ENCODE peak calls at places on chromosome 19, in seven cellular contexts. W is CD4-positive, CD25-positive, alpha-beta regulatory T cell; D is CD8-positive, alpha-beta T cell; H is heart left ventricle; T is upper lobe of left lung; O is aorta; Z is lower lobe of right lung. S is an unnamed sample.

GRCh38 chr19:30237146-30237545 is 135.0 kb upstream of the ZNF536 start:
- ATAC-seq in H (no peak), Z (no peak), W (no peak), D (no peak), O (no peak), T (no peak), S (no peak)

GRCh38 chr19:46383846-46384245 is 29.5 kb downstream of the CCDC8 start:
- ATAC-seq in D (no peak), T (no peak), O (no peak), W (no peak), Z (no peak), H (no peak), S (no peak)

GRCh38 chr19:14517446-14517839 is 754 bp downstream of the DNAJB1 start:
- ATAC-seq in Z (peak), D (no peak), W (no peak), O (no peak), T (peak), H (no peak), S (no peak)

GRCh38 chr19:40690050-40690698 is at the start of gene NUMBL:
- ATAC-seq in T (no peak), D (no peak), Z (no peak), W (peak), O (no peak), H (no peak), S (no peak)

GRCh38 chr19:49151339-49152217 is 3.6 kb downstream of the HRC start:
- ATAC-seq in D (peak), H (no peak), T (peak), Z (peak), O (no peak), W (no peak), S (no peak)

GRCh38 chr19:58279042-58279924 is 528 bp downstream of the ZNF8 start:
- ATAC-seq in H (peak), O (peak), T (peak), Z (peak), W (no peak), D (no peak), S (peak)

GRCh38 chr19:53545271-53546065 is 7.5 kb downstream of the ZNF331 start:
- ATAC-seq in Z (peak), D (peak), T (peak), H (no peak), W (no peak), O (peak), S (no peak)

GRCh38 chr19:32464279-32464678 is 58.7 kb downstream of the DPY19L3 start:
- ATAC-seq in O (no peak), T (no peak), Z (no peak), D (no peak), H (no peak), W (no peak), S (no peak)

GRCh38 chr19:18233224-18233825 is 7.1 kb upstream of the PDE4C start:
- ATAC-seq in H (no peak), W (no peak), T (peak), Z (peak), O (peak), D (peak), S (peak)

GRCh38 chr19:33132021-33132420 is at the start of gene WDR88:
- ATAC-seq in T (no peak), H (no peak), Z (no peak), O (no peak), W (no peak), D (no peak), S (no peak)

GRCh38 chr19:2949939-2950285 is 5.1 kb upstream of the ZNF77 start:
- ATAC-seq in H (peak), Z (peak), D (no peak), O (no peak), T (peak), W (no peak), S (peak)

GRCh38 chr19:41968751-41969150 is 9.6 kb upstream of the RABAC1 start:
- ATAC-seq in D (no peak), T (no peak), O (no peak), H (no peak), Z (no peak), W (no peak), S (no peak)

GRCh38 chr19:2900296-2901252 is at the start of gene ZNF57:
- ATAC-seq in W (peak), Z (peak), D (peak), O (peak), H (peak), T (peak), S (peak)

GRCh38 chr19:55227241-55228014 is 1.1 kb downstream of the TMEM86B start:
- ATAC-seq in T (no peak), W (no peak), H (peak), D (no peak), Z (no peak), O (peak), S (no peak)

GRCh38 chr19:54257116-54257480 is at the start of gene LILRB5:
- ATAC-seq in D (no peak), W (no peak), O (peak), T (peak), H (no peak), Z (peak), S (no peak)

GRCh38 chr19:46515879-46516350 is 20.2 kb upstream of the PNMA8B start:
- ATAC-seq in W (peak), T (peak), O (no peak), D (peak), Z (peak), H (no peak), S (no peak)

GRCh38 chr19:29687244-29687896 is 22.1 kb downstream of the PLEKHF1 start:
- ATAC-seq in H (peak), Z (peak), O (peak), T (peak), D (no peak), W (no peak), S (peak)

GRCh38 chr19:4300589-4300988 is 1.6 kb downstream of the TMIGD2 start:
- ATAC-seq in T (no peak), H (no peak), W (no peak), Z (no peak), O (no peak), D (no peak), S (no peak)

GRCh38 chr19:10586396-10586795 is 716 bp downstream of the AP1M2 start:
- ATAC-seq in Z (peak), H (no peak), D (no peak), W (no peak), O (no peak), T (no peak), S (no peak)
- H3K4me3 ChIP-seq in Z (peak), H (no peak), D (no peak), W (no peak), O (no peak), T (peak), S (no peak)

GRCh38 chr19:19386373-19386869 is 19.1 kb upstream of the GATAD2A start:
- ATAC-seq in W (no peak), Z (no peak), T (no peak), H (no peak), D (no peak), O (no peak), S (no peak)

GRCh38 chr19:19384486-19384885 is 21.0 kb upstream of the GATAD2A start:
- ATAC-seq in H (no peak), D (no peak), O (no peak), W (no peak), T (no peak), Z (no peak), S (no peak)

GRCh38 chr19:19385131-19385899 is 20.2 kb upstream of the GATAD2A start:
- ATAC-seq in O (peak), H (peak), Z (peak), T (peak), D (peak), W (peak), S (peak)

GRCh38 chr19:19387108-19387507 is 18.4 kb upstream of the GATAD2A start:
- ATAC-seq in T (no peak), O (no peak), D (no peak), Z (no peak), W (no peak), H (no peak), S (no peak)

DNA sequence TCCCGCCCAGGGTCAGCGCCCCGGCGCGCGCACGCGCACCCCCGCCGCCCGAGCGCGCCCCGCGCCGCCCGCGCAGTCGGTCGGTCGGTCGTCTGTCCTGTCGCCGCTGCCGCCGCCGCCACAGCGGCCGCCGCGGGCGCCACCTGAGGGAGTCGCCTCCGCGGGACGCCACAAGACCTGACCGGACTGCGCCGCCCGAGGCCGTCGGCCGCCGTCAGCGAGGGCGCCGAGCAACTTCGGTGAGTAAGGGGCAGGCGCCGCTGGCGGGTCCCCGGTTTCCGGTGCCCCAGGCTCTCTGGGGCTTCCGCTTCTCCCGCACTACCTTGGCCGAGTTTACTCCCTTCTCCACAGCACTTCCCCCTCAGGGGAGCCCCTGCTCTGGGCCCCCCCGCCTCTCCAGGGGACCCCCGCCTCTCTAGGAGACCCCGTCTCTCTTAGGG is 19.6 kb upstream of the GATAD2A start:
- ATAC-seq in H (no peak), W (peak), Z (no peak), D (peak), T (no peak), O (no peak), S (no peak)
- H3K27ac ChIP-seq in H (peak), W (peak), Z (peak), D (peak), T (peak), O (peak), S (peak)

DNA sequence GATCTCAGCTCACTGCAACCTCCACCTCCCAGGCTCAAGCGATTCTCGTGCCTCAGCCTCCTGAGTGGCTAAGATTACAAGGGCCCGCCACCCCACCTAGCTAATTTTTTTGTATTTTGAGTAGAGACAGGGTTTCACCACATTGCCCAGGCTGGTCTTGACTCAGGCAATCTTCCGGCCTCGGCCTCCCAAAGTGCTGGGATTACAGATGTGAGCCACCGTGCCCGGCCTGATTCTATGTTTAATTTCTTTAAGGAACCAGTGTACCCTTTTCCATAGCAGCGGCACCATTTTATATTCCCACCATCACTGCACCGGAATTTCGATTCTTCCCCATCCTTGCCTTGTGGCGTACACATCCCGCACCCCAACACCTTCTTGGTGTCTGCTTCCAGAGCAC is 17.7 kb upstream of the INSR start:
- ATAC-seq in H (no peak), T (no peak), D (no peak), W (no peak), Z (no peak), O (no peak), S (no peak)
- H3K4me3 ChIP-seq in H (no peak), T (no peak), D (no peak), W (no peak), Z (no peak), O (no peak), S (no peak)

DNA sequence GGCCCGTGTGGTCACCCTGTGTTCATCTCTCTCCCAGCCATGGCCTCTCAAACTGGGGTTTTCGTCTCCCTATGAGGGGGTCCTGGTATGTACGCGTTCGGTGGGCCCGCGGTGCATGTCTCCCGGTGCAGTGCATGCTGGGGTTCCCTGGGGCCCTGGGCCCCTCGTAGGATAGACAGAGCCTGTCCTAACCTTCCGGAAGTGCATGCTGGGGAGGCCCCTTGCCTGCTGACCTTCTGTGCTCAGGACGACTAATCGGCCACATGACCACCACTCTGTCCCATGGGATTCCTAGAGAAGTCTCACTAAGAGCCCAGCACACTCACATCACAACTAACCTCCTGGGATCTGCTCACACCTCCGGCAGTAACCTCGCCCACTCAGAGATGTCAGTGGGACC is 4.9 kb upstream of the USE1 start:
- ATAC-seq in O (no peak), T (no peak), H (no peak), D (no peak), W (no peak), Z (no peak), S (no peak)
- H3K27ac ChIP-seq in O (no peak), T (no peak), H (no peak), D (no peak), W (no peak), Z (no peak), S (no peak)

GRCh38 chr19:39319892-39320168 is 833 bp downstream of the LRFN1 start:
- ATAC-seq in W (no peak), Z (no peak), O (no peak), H (no peak), T (no peak), D (no peak), S (no peak)
- H3K4me3 ChIP-seq in W (no peak), Z (no peak), O (no peak), H (no peak), T (peak), D (peak), S (no peak)